ENCODE peak calls at places on chromosomes 12 and 14, in five cellular contexts. V is activated CD4-positive, alpha-beta memory T cell treated with anti-CD3 and anti-CD28 coated beads, Interleukin-2, amount 10 ng/mL, durations not matched to agents 7 days and 5 days; W is SW 1271; U is astrocyte of the cerebellum; M is cerebellar cortex. Z is an unnamed sample.

GRCh38 chr14:33598582-33598981 is 352.3 kb downstream of the EGLN3 start:
- DNase-seq in V (no peak), W (no peak), U (no peak), M (no peak), Z (no peak)

GRCh38 chr12:127024791-127025190 is 1242.2 kb upstream of the TMEM132C start:
- DNase-seq in V (no peak), W (no peak), U (no peak), M (no peak), Z (no peak)

GRCh38 chr14:88825078-88825458 is 617 bp downstream of the TTC8 start:
- DNase-seq in V (no peak), W (peak), U (no peak), M (peak), Z (no peak)

GRCh38 chr14:101225729-101226152 is 322.2 kb upstream of the RTL1 start:
- DNase-seq in V (peak), W (no peak), U (no peak), M (no peak), Z (no peak)

GRCh38 chr14:37142835-37143499 is 29.4 kb downstream of the SLC25A21 start:
- DNase-seq in V (no peak), W (no peak), U (peak), M (no peak), Z (no peak)

GRCh38 chr14:26841920-26842741 is 244.3 kb upstream of the NOVA1 start:
- DNase-seq in V (no peak), W (peak), U (peak), M (no peak), Z (peak)

GRCh38 chr12:42798811-42799438 is 209.4 kb upstream of the PRICKLE1 start:
- DNase-seq in V (no peak), W (no peak), U (peak), M (no peak), Z (no peak)

GRCh38 chr12:11621797-11622423 is 27.6 kb upstream of the ETV6 start:
- DNase-seq in V (peak), W (peak), U (no peak), M (no peak), Z (no peak)

Z was measured in brain pericyte.